ENCODE peak calls at places on chromosome 5, in seven cellular contexts. One of them, this sample, is unnamed. For H3K27me3, the result is how much of the 10 kb centered on the place peaks cover.

GRCh38 chr5:66931651-66932050 is 264.9 kb downstream of the CD180 start:
- DNase-seq in AG04450: no peak
- DNase-seq in fibroblast of lung: no peak
- DNase-seq in SK-N-SH: no peak
- DNase-seq in CD4-positive, CD25-positive, alpha-beta regulatory T cell: no peak
- DNase-seq in spleen: no peak
- DNase-seq in GM23338: no peak
- DNase-seq in this sample: no peak

GRCh38 chr5:101534486-101535110 is 631.5 kb upstream of the ST8SIA4 start:
- DNase-seq in GM23338: no peak
- DNase-seq in CD4-positive, CD25-positive, alpha-beta regulatory T cell: no peak
- DNase-seq in fibroblast of lung: peak
- DNase-seq in AG04450: peak
- DNase-seq in SK-N-SH: no peak
- DNase-seq in spleen: no peak
- DNase-seq in this sample: no peak

GRCh38 chr5:95731571-95732554 is 727 bp downstream of the RHOBTB3 start:
- DNase-seq in CD4-positive, CD25-positive, alpha-beta regulatory T cell: no peak
- DNase-seq in fibroblast of lung: peak
- DNase-seq in GM23338: peak
- DNase-seq in AG04450: no peak
- DNase-seq in SK-N-SH: peak
- DNase-seq in spleen: peak
- DNase-seq in this sample: peak

GRCh38 chr5:71830626-71831539 is 111.8 kb downstream of the CARTPT start:
- DNase-seq in CD4-positive, CD25-positive, alpha-beta regulatory T cell: no peak
- DNase-seq in AG04450: peak
- DNase-seq in SK-N-SH: no peak
- DNase-seq in fibroblast of lung: peak
- DNase-seq in GM23338: peak
- DNase-seq in spleen: no peak
- DNase-seq in this sample: no peak

GRCh38 chr5:40678021-40678939 is 1.4 kb upstream of the PTGER4 start:
- DNase-seq in GM23338: no peak
- DNase-seq in AG04450: no peak
- DNase-seq in CD4-positive, CD25-positive, alpha-beta regulatory T cell: no peak
- DNase-seq in fibroblast of lung: peak
- DNase-seq in SK-N-SH: no peak
- DNase-seq in spleen: no peak
- DNase-seq in this sample: no peak

GRCh38 chr5:168359820-168360460 is 68.5 kb downstream of the WWC1 start:
- DNase-seq in SK-N-SH: no peak
- DNase-seq in GM23338: peak
- DNase-seq in AG04450: no peak
- DNase-seq in fibroblast of lung: no peak
- DNase-seq in CD4-positive, CD25-positive, alpha-beta regulatory T cell: no peak
- DNase-seq in spleen: no peak
- DNase-seq in this sample: no peak

GRCh38 chr5:159552751-159553150 is 222.5 kb upstream of the IL12B start:
- DNase-seq in spleen: no peak
- DNase-seq in SK-N-SH: no peak
- DNase-seq in AG04450: no peak
- DNase-seq in fibroblast of lung: peak
- DNase-seq in GM23338: no peak
- DNase-seq in CD4-positive, CD25-positive, alpha-beta regulatory T cell: no peak
- DNase-seq in this sample: no peak

GRCh38 chr5:146902471-146902870 is 23.9 kb upstream of the PPP2R2B start:
- DNase-seq in fibroblast of lung: no peak
- DNase-seq in AG04450: no peak
- DNase-seq in spleen: no peak
- DNase-seq in GM23338: no peak
- DNase-seq in SK-N-SH: no peak
- DNase-seq in CD4-positive, CD25-positive, alpha-beta regulatory T cell: no peak
- DNase-seq in this sample: no peak

GRCh38 chr5:124902097-124902821 is 155.8 kb upstream of the ZNF608 start:
- DNase-seq in SK-N-SH: no peak
- DNase-seq in CD4-positive, CD25-positive, alpha-beta regulatory T cell: no peak
- DNase-seq in spleen: no peak
- DNase-seq in AG04450: no peak
- DNase-seq in fibroblast of lung: peak
- DNase-seq in GM23338: no peak
- DNase-seq in this sample: no peak

GRCh38 chr5:116454417-116454927 is 120.2 kb downstream of the SEMA6A start:
- DNase-seq in spleen: no peak
- DNase-seq in GM23338: no peak
- DNase-seq in fibroblast of lung: peak
- DNase-seq in AG04450: peak
- DNase-seq in SK-N-SH: peak
- DNase-seq in CD4-positive, CD25-positive, alpha-beta regulatory T cell: no peak
- DNase-seq in this sample: peak

GRCh38 chr5:127959152-127959764 is 124.3 kb upstream of the SLC12A2 start:
- DNase-seq in GM23338: no peak
- DNase-seq in fibroblast of lung: peak
- DNase-seq in AG04450: peak
- DNase-seq in spleen: no peak
- DNase-seq in CD4-positive, CD25-positive, alpha-beta regulatory T cell: no peak
- DNase-seq in SK-N-SH: peak
- DNase-seq in this sample: no peak

GRCh38 chr5:14445581-14446290 is 135.9 kb upstream of the OTULINL start:
- DNase-seq in GM23338: peak
- DNase-seq in spleen: no peak
- DNase-seq in AG04450: no peak
- DNase-seq in fibroblast of lung: peak
- DNase-seq in CD4-positive, CD25-positive, alpha-beta regulatory T cell: no peak
- DNase-seq in SK-N-SH: peak
- DNase-seq in this sample: no peak

GRCh38 chr5:34915856-34916192 is 313 bp downstream of the BRIX1 start:
- DNase-seq in spleen: no peak
- DNase-seq in AG04450: no peak
- DNase-seq in GM23338: peak
- DNase-seq in SK-N-SH: no peak
- DNase-seq in CD4-positive, CD25-positive, alpha-beta regulatory T cell: no peak
- DNase-seq in fibroblast of lung: peak
- DNase-seq in this sample: peak

GRCh38 chr5:132394681-132395259 is 25.3 kb downstream of the SLC22A5 start:
- DNase-seq in CD4-positive, CD25-positive, alpha-beta regulatory T cell: no peak
- DNase-seq in GM23338: no peak
- DNase-seq in spleen: no peak
- DNase-seq in SK-N-SH: no peak
- DNase-seq in fibroblast of lung: no peak
- DNase-seq in AG04450: no peak
- DNase-seq in this sample: no peak

GRCh38 chr5:43106290-43106638 is 14.4 kb upstream of the ZNF131 start:
- DNase-seq in GM23338: no peak
- DNase-seq in spleen: no peak
- DNase-seq in AG04450: no peak
- DNase-seq in CD4-positive, CD25-positive, alpha-beta regulatory T cell: no peak
- DNase-seq in SK-N-SH: no peak
- DNase-seq in fibroblast of lung: no peak
- DNase-seq in this sample: no peak

GRCh38 chr5:139789845-139790189 is 5.8 kb upstream of the PSD2 start:
- DNase-seq in GM23338: no peak
- DNase-seq in SK-N-SH: no peak
- DNase-seq in fibroblast of lung: no peak
- DNase-seq in spleen: no peak
- DNase-seq in AG04450: no peak
- DNase-seq in CD4-positive, CD25-positive, alpha-beta regulatory T cell: no peak
- DNase-seq in this sample: no peak

GRCh38 chr5:35239476-35239875 is 9.2 kb upstream of the PRLR start:
- DNase-seq in spleen: no peak
- DNase-seq in GM23338: no peak
- DNase-seq in AG04450: no peak
- DNase-seq in fibroblast of lung: no peak
- DNase-seq in CD4-positive, CD25-positive, alpha-beta regulatory T cell: no peak
- DNase-seq in SK-N-SH: no peak
- DNase-seq in this sample: no peak

GRCh38 chr5:137234973-137235943 is 263.9 kb downstream of the SPOCK1 start:
- DNase-seq in CD4-positive, CD25-positive, alpha-beta regulatory T cell: no peak
- DNase-seq in GM23338: no peak
- DNase-seq in fibroblast of lung: peak
- DNase-seq in AG04450: no peak
- DNase-seq in spleen: no peak
- DNase-seq in SK-N-SH: no peak
- DNase-seq in this sample: no peak

GRCh38 chr5:43192558-43193170 is 639 bp downstream of the NIM1K start:
- DNase-seq in spleen: peak
- DNase-seq in SK-N-SH: peak
- DNase-seq in GM23338: no peak
- DNase-seq in AG04450: no peak
- DNase-seq in fibroblast of lung: peak
- DNase-seq in CD4-positive, CD25-positive, alpha-beta regulatory T cell: no peak
- DNase-seq in this sample: no peak

GRCh38 chr5:88944751-88945507 is 61.9 kb upstream of the MEF2C start:
- DNase-seq in SK-N-SH: peak
- DNase-seq in fibroblast of lung: peak
- DNase-seq in GM23338: no peak
- DNase-seq in AG04450: peak
- DNase-seq in spleen: no peak
- DNase-seq in CD4-positive, CD25-positive, alpha-beta regulatory T cell: no peak
- DNase-seq in this sample: no peak

GRCh38 chr5:180136661-180137381 is 65.3 kb upstream of the RNF130 start:
- DNase-seq in CD4-positive, CD25-positive, alpha-beta regulatory T cell: no peak
- DNase-seq in fibroblast of lung: no peak
- DNase-seq in spleen: peak
- DNase-seq in SK-N-SH: no peak
- DNase-seq in GM23338: no peak
- DNase-seq in AG04450: no peak
- DNase-seq in this sample: no peak

GRCh38 chr5:143066556-143067281 is 296.5 kb downstream of the ARHGAP26 start:
- DNase-seq in AG04450: no peak
- DNase-seq in SK-N-SH: no peak
- DNase-seq in CD4-positive, CD25-positive, alpha-beta regulatory T cell: no peak
- DNase-seq in fibroblast of lung: no peak
- DNase-seq in GM23338: no peak
- DNase-seq in spleen: no peak
- DNase-seq in this sample: peak

GRCh38 chr5:119360905-119361605 is 5.2 kb downstream of the TNFAIP8 start:
- DNase-seq in CD4-positive, CD25-positive, alpha-beta regulatory T cell: no peak
- DNase-seq in spleen: no peak
- DNase-seq in AG04450: peak
- DNase-seq in fibroblast of lung: peak
- DNase-seq in GM23338: no peak
- DNase-seq in SK-N-SH: no peak
- DNase-seq in this sample: no peak

GRCh38 chr5:114924784-114925183 is 244.9 kb downstream of the TRIM36 start:
- DNase-seq in AG04450: no peak
- DNase-seq in fibroblast of lung: no peak
- DNase-seq in CD4-positive, CD25-positive, alpha-beta regulatory T cell: no peak
- DNase-seq in GM23338: no peak
- DNase-seq in spleen: no peak
- DNase-seq in SK-N-SH: peak
- DNase-seq in this sample: no peak

GRCh38 chr5:15365040-15365439 is 134.9 kb upstream of the FBXL7 start:
- DNase-seq in AG04450: no peak
- DNase-seq in SK-N-SH: no peak
- DNase-seq in CD4-positive, CD25-positive, alpha-beta regulatory T cell: no peak
- DNase-seq in fibroblast of lung: no peak
- DNase-seq in spleen: no peak
- DNase-seq in GM23338: no peak
- DNase-seq in this sample: no peak

GRCh38 chr5:91281409-91281808 is 101.7 kb downstream of the ARRDC3 start:
- DNase-seq in spleen: no peak
- DNase-seq in fibroblast of lung: peak
- DNase-seq in CD4-positive, CD25-positive, alpha-beta regulatory T cell: no peak
- DNase-seq in GM23338: no peak
- DNase-seq in AG04450: no peak
- DNase-seq in SK-N-SH: no peak
- DNase-seq in this sample: no peak

GRCh38 chr5:106094128-106094726 is 1576.5 kb downstream of the EFNA5 start:
- DNase-seq in SK-N-SH: peak
- DNase-seq in spleen: no peak
- DNase-seq in fibroblast of lung: peak
- DNase-seq in CD4-positive, CD25-positive, alpha-beta regulatory T cell: no peak
- DNase-seq in AG04450: peak
- DNase-seq in GM23338: no peak
- DNase-seq in this sample: no peak

DNA sequence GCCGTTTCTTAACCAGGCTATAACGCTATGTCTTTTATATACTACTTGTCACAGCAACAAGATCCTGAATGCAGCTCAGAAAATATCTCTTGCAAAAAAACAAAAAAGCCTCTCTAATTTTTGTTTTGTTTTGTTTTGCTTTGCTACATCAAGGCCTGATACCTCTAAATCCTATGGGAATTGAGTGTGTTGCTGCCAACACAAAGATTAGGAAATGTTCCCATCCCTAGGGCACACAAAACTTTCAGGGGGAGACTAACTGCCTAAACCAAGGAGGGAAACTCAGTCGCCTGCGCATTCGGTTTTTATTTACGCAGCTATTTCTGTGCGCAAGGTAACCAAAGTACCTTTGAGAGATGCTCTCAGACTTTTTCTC is 1.7 kb downstream of the SSBP2 start:
- DNase-seq in fibroblast of lung: no peak
- DNase-seq in AG04450: no peak
- DNase-seq in SK-N-SH: no peak
- DNase-seq in GM23338: peak
- DNase-seq in spleen: no peak
- DNase-seq in CD4-positive, CD25-positive, alpha-beta regulatory T cell: no peak
- DNase-seq in this sample: no peak
- H3K4me3 ChIP-seq in fibroblast of lung: peak
- H3K4me3 ChIP-seq in AG04450: peak
- H3K4me3 ChIP-seq in SK-N-SH: peak
- H3K4me3 ChIP-seq in GM23338: peak
- H3K4me3 ChIP-seq in spleen: peak
- H3K4me3 ChIP-seq in CD4-positive, CD25-positive, alpha-beta regulatory T cell: peak
- H3K4me3 ChIP-seq in this sample: no peak

GRCh38 chr5:161369032-161369431 is 177.5 kb downstream of the GABRB2 start:
- DNase-seq in SK-N-SH: no peak
- DNase-seq in AG04450: no peak
- DNase-seq in GM23338: no peak
- DNase-seq in CD4-positive, CD25-positive, alpha-beta regulatory T cell: no peak
- DNase-seq in fibroblast of lung: no peak
- DNase-seq in spleen: no peak
- DNase-seq in this sample: no peak
- H3K27me3 ChIP-seq in SK-N-SH: under half
- H3K27me3 ChIP-seq in AG04450: under half
- H3K27me3 ChIP-seq in GM23338: under half
- H3K27me3 ChIP-seq in CD4-positive, CD25-positive, alpha-beta regulatory T cell: under half
- H3K27me3 ChIP-seq in fibroblast of lung: under half
- H3K27me3 ChIP-seq in spleen: under half
- H3K27me3 ChIP-seq in this sample: under half

DNA sequence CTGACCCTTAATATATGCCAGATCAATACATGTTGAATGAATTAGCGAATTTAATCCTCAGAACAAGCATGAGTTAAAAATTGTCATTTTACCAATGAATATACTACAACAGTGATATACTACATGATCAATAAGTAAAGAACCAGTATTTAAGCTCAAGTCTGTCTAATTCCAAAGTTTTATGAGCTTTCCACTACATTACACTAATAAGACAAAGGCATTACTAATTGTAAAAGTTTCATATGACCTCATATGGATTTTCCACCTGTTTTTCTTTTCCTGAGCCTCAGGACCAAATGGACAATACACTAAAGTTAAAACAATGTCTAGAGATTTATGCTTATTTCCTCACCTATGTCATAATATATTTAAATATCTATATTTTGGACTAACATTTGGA is 80.8 kb downstream of the OXCT1 start:
- DNase-seq in CD4-positive, CD25-positive, alpha-beta regulatory T cell: no peak
- DNase-seq in GM23338: no peak
- DNase-seq in AG04450: no peak
- DNase-seq in fibroblast of lung: peak
- DNase-seq in SK-N-SH: no peak
- DNase-seq in spleen: no peak
- DNase-seq in this sample: no peak
- H3K4me3 ChIP-seq in CD4-positive, CD25-positive, alpha-beta regulatory T cell: no peak
- H3K4me3 ChIP-seq in GM23338: no peak
- H3K4me3 ChIP-seq in AG04450: no peak
- H3K4me3 ChIP-seq in fibroblast of lung: no peak
- H3K4me3 ChIP-seq in SK-N-SH: no peak
- H3K4me3 ChIP-seq in spleen: no peak
- H3K4me3 ChIP-seq in this sample: no peak

GRCh38 chr5:61263561-61264272 is 68.3 kb upstream of the ZSWIM6 start:
- DNase-seq in CD4-positive, CD25-positive, alpha-beta regulatory T cell: no peak
- DNase-seq in fibroblast of lung: no peak
- DNase-seq in GM23338: no peak
- DNase-seq in spleen: no peak
- DNase-seq in SK-N-SH: no peak
- DNase-seq in AG04450: no peak
- DNase-seq in this sample: no peak
- H3K27me3 ChIP-seq in CD4-positive, CD25-positive, alpha-beta regulatory T cell: under half
- H3K27me3 ChIP-seq in fibroblast of lung: under half
- H3K27me3 ChIP-seq in GM23338: under half
- H3K27me3 ChIP-seq in spleen: under half
- H3K27me3 ChIP-seq in SK-N-SH: under half
- H3K27me3 ChIP-seq in AG04450: under half
- H3K27me3 ChIP-seq in this sample: under half

This sample was measured in HL-60.